ENCODE peak calls at places on chromosomes 5 and 9, in eight cellular contexts. O is endodermal cell; B is CD8-positive, alpha-beta T cell; F is endothelial cell of umbilical vein; Y is left ventricle myocardium inferior; X is HepG2; R is heart right ventricle; K is ovary. S is an unnamed sample.

GRCh38 chr9:99831857-99832557 is 10.3 kb downstream of the NR4A3 start:
- DNase-seq in O (no peak), B (no peak), F (no peak), Y (no peak), X (no peak), R (no peak), K (no peak), S (no peak)

GRCh38 chr5:179902763-179903158 is 4.9 kb downstream of the TBC1D9B start:
- DNase-seq in O (no peak), B (no peak), F (no peak), Y (no peak), X (no peak), R (no peak), K (no peak), S (no peak)

GRCh38 chr5:72407541-72407940 is 87.4 kb downstream of the PTCD2 start:
- DNase-seq in O (no peak), B (no peak), F (no peak), Y (no peak), X (no peak), R (no peak), K (no peak), S (no peak)

GRCh38 chr9:135702002-135702721 is at the start of gene KCNT1:
- DNase-seq in O (peak; percentile 93), B (peak; percentile 53), F (peak; percentile 40), Y (peak; percentile 46), X (no peak), R (peak; percentile 60), K (peak; percentile 88), S (peak; percentile 34)

GRCh38 chr5:151222769-151223446 is 984 bp downstream of the CCDC69 start:
- DNase-seq in O (peak; percentile 66), B (no peak), F (no peak), Y (peak; percentile 47), X (no peak), R (peak; percentile 50), K (peak; percentile 41), S (no peak)

GRCh38 chr5:122493091-122493775 is 181.2 kb downstream of the SNCAIP start:
- DNase-seq in O (peak; percentile 55), B (no peak), F (no peak), Y (peak; percentile 87), X (no peak), R (peak; percentile 83), K (peak; percentile 37), S (no peak)

GRCh38 chr9:4970970-4971641 is 14.0 kb upstream of the JAK2 start:
- DNase-seq in O (no peak), B (no peak), F (no peak), Y (no peak), X (no peak), R (no peak), K (no peak), S (peak; percentile 64)

GRCh38 chr9:100167176-100167575 is 68.1 kb downstream of the INVS start:
- DNase-seq in O (no peak), B (no peak), F (peak; percentile 25), Y (no peak), X (no peak), R (no peak), K (no peak), S (no peak)

GRCh38 chr9:113809192-113809482 is 67.0 kb upstream of the ZNF618 start:
- DNase-seq in O (no peak), B (no peak), F (no peak), Y (no peak), X (no peak), R (no peak), K (no peak), S (no peak)

GRCh38 chr5:74587300-74587699 is 53.2 kb downstream of the ENC1 start:
- DNase-seq in O (no peak), B (no peak), F (no peak), Y (no peak), X (no peak), R (no peak), K (no peak), S (no peak)

GRCh38 chr5:76582252-76583162 is 40.7 kb downstream of the F2RL2 start:
- DNase-seq in O (no peak), B (no peak), F (no peak), Y (no peak), X (no peak), R (no peak), K (no peak), S (peak; percentile 30)

GRCh38 chr5:76583163-76584047 is 39.8 kb downstream of the F2RL2 start:
- DNase-seq in O (no peak), B (no peak), F (peak; percentile 21), Y (no peak), X (no peak), R (no peak), K (no peak), S (no peak)

GRCh38 chr5:76576468-76576867 is 46.7 kb downstream of the F2RL2 start:
- DNase-seq in O (no peak), B (no peak), F (no peak), Y (no peak), X (no peak), R (no peak), K (no peak), S (no peak)

GRCh38 chr5:76580983-76581382 is 42.2 kb downstream of the F2RL2 start:
- DNase-seq in O (no peak), B (no peak), F (no peak), Y (no peak), X (no peak), R (no peak), K (no peak), S (no peak)

GRCh38 chr5:76579166-76579765 is 43.9 kb downstream of the F2RL2 start:
- DNase-seq in O (no peak), B (no peak), F (no peak), Y (no peak), X (no peak), R (no peak), K (no peak), S (no peak)
- H3K4me3 ChIP-seq in O (no peak overlapping the region), B (no peak overlapping the region), F (no peak overlapping the region), Y (no peak overlapping the region), X (no peak overlapping the region), R (no peak overlapping the region), K (no peak overlapping the region), S (no peak overlapping the region)

GRCh38 chr9:121312169-121312568 is 44.2 kb downstream of the GSN start:
- DNase-seq in O (no peak), B (no peak), F (no peak), Y (no peak), X (no peak), R (no peak), K (peak; percentile 16), S (no peak)

GRCh38 chr9:121310571-121310970 is 42.6 kb downstream of the GSN start:
- DNase-seq in O (no peak), B (no peak), F (no peak), Y (no peak), X (no peak), R (no peak), K (peak; percentile 10), S (no peak)

GRCh38 chr9:121316852-121317373 is 49.0 kb downstream of the GSN start:
- DNase-seq in O (no peak), B (no peak), F (no peak), Y (no peak), X (no peak), R (no peak), K (peak; percentile 18), S (no peak)

GRCh38 chr9:121316378-121316777 is 48.4 kb downstream of the GSN start:
- DNase-seq in O (no peak), B (no peak), F (no peak), Y (no peak), X (no peak), R (no peak), K (peak; percentile 16), S (no peak)

DNA sequence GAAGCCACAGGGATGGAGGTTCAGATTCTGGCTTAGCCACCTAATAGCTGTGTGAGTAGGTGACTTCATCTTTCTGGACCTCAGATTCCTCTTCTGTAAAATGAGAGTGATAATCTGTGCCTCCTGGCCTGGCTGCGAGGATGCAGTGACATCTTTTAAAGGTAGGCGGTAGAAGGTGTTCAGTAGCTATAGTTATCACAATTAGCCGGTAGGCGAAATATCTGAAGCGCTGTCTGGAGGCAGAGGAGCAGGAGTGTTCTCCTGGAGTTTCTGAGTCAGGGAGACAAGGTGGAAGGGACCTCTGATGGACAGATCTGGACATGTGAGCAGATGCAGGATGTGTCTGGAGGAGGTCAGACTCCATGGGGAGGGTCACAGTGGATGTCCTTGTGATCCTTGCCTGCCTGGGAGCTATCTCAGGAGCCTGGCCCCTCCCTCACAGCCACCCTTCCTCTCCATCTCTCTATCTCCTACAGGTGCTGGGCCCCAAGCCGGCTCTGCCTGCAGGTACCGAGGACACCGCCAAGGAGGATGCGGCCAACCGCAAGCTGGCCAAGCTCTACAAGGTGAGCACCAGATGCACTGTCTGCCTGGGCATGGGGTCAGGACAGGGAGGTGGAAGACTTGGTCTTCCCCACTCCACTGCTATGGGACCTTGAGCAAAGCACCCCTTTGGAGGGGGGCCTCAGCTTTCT is 45.6 kb downstream of the GSN start:
- DNase-seq in O (no peak), B (no peak), F (no peak), Y (no peak), X (no peak), R (no peak), K (peak; percentile 17), S (no peak)
- H3K36me3 ChIP-seq in O (peaks cover 15% of the 10 kb centered on the region), B (no peaks in the 10 kb centered on the region), F (peaks cover 36% of the 10 kb centered on the region), Y (peaks cover 98% of the 10 kb centered on the region), X (peaks cover 69% of the 10 kb centered on the region), R (peaks cover 14% of the 10 kb centered on the region), K (no peaks in the 10 kb centered on the region), S (no peaks in the 10 kb centered on the region)

GRCh38 chr5:125485003-125485641 is 738.7 kb upstream of the ZNF608 start:
- DNase-seq in O (peak; percentile 48), B (no peak), F (peak; percentile 96), Y (no peak), X (no peak), R (no peak), K (peak; percentile 16), S (no peak)
- H3K4me3 ChIP-seq in O (no peak overlapping the region), B (no peak overlapping the region), F (no peak overlapping the region), Y (peak overlapping the region; percentile 27), X (no peak overlapping the region), R (no peak overlapping the region), K (no peak overlapping the region), S (no peak overlapping the region)

GRCh38 chr5:142000709-142001484 is 11.9 kb downstream of the GNPDA1 start:
- DNase-seq in O (peak; percentile 77), B (no peak), F (peak; percentile 42), Y (no peak), X (peak; percentile 7), R (no peak), K (no peak), S (no peak)

GRCh38 chr5:141995656-141996055 is 17.2 kb downstream of the GNPDA1 start:
- DNase-seq in O (no peak), B (no peak), F (no peak), Y (no peak), X (no peak), R (no peak), K (no peak), S (no peak)

GRCh38 chr5:142003266-142003800 is 9.5 kb downstream of the GNPDA1 start:
- DNase-seq in O (no peak), B (no peak), F (no peak), Y (no peak), X (no peak), R (no peak), K (no peak), S (no peak)

GRCh38 chr5:141997358-141998006 is 15.3 kb downstream of the GNPDA1 start:
- DNase-seq in O (no peak), B (no peak), F (no peak), Y (no peak), X (no peak), R (no peak), K (no peak), S (no peak)

DNA sequence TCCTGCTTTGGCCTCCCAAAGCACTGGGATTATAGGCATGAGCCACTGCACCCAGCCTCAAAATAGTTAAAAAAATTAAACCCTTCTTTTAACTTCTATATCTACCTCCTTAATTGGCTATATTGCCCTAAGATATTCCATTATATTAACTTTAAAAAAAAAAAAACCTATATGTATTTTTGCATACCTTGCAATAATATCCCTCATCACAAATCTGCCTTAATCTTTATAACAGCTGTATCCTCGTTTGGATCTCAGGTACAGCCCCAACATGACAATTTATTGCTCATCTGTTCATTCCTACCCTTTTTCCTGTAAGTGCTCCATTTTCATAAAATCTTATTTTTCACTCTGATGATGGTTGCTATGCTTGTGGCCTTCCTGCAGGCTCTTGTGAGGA is 12.7 kb downstream of the GNPDA1 start:
- DNase-seq in O (no peak), B (no peak), F (no peak), Y (no peak), X (no peak), R (no peak), K (no peak), S (no peak)
- H3K36me3 ChIP-seq in O (peaks cover 73% of the 10 kb centered on the region), B (peaks cover 9% of the 10 kb centered on the region), F (peaks cover 9% of the 10 kb centered on the region), Y (peaks cover 56% of the 10 kb centered on the region), X (peaks cover 38% of the 10 kb centered on the region), R (no peaks in the 10 kb centered on the region), K (no peaks in the 10 kb centered on the region), S (no peaks in the 10 kb centered on the region)